ENCODE peak calls at places on chromosomes 4 and X, in five cellular contexts. H is HEK293T; M is fibroblast of pulmonary artery; T is activated CD4-positive, alpha-beta T cell treated with anti-CD3 and anti-CD28 coated beads, Interleukin-2, amount 10 ng/mL, durations not matched to agents 7 days and 5 days; S is neural crest cell. Y is an unnamed sample.

GRCh38 chr4:153159728-153160221 is 44.5 kb upstream of the TRIM2 start:
- DNase-seq in H (no peak), M (peak), T (no peak), S (no peak), Y (no peak)

GRCh38 chr4:16294455-16294854 is 68.2 kb upstream of the TAPT1 start:
- DNase-seq in H (no peak), M (no peak), T (no peak), S (no peak), Y (no peak)

GRCh38 chr4:74451214-74451661 is 6.3 kb downstream of the AREG start:
- DNase-seq in H (no peak), M (peak), T (no peak), S (no peak), Y (no peak)

GRCh38 chr4:26860922-26861433 is 337 bp downstream of the STIM2 start:
- DNase-seq in H (peak), M (peak), T (peak), S (peak), Y (no peak)

GRCh38 chr4:149056615-149057014 is 614.4 kb upstream of the NR3C2 start:
- DNase-seq in H (no peak), M (no peak), T (no peak), S (no peak), Y (peak)

GRCh38 chrX:110852180-110852579 is 56.6 kb upstream of the CHRDL1 start:
- DNase-seq in H (peak), M (peak), T (peak), S (peak), Y (no peak)

GRCh38 chrX:19772306-19772705 is 115.1 kb downstream of the SH3KBP1 start:
- DNase-seq in H (no peak), M (peak), T (no peak), S (no peak), Y (no peak)

GRCh38 chr4:165502919-165503907 is 124.4 kb downstream of the CPE start:
- DNase-seq in H (no peak), M (peak), T (no peak), S (no peak), Y (peak)

GRCh38 chrX:154411322-154411980 is at the start of gene TAFAZZIN:
- DNase-seq in H (peak), M (peak), T (peak), S (peak), Y (peak)

GRCh38 chrX:23887448-23887847 is 20.3 kb downstream of the APOO start:
- DNase-seq in H (no peak), M (no peak), T (no peak), S (no peak), Y (no peak)

GRCh38 chr4:88737304-88738015 is 39.8 kb upstream of the NAP1L5 start:
- DNase-seq in H (no peak), M (no peak), T (peak), S (no peak), Y (peak)

GRCh38 chr4:181194096-181194495 is 1049.1 kb upstream of the TENM3 start:
- DNase-seq in H (no peak), M (no peak), T (no peak), S (no peak), Y (no peak)

GRCh38 chr4:152050098-152050497 is 289.3 kb upstream of the GATB start:
- DNase-seq in H (no peak), M (no peak), T (no peak), S (no peak), Y (no peak)

GRCh38 chr4:138348055-138348454 is 105.9 kb upstream of the SLC7A11 start:
- DNase-seq in H (no peak), M (no peak), T (no peak), S (no peak), Y (no peak)

GRCh38 chrX:14027511-14028019 is 2.1 kb downstream of the GEMIN8 start:
- DNase-seq in H (no peak), M (peak), T (no peak), S (no peak), Y (no peak)

GRCh38 chr4:155143512-155143911 is 64.9 kb upstream of the NPY2R start:
- DNase-seq in H (no peak), M (no peak), T (no peak), S (no peak), Y (no peak)

GRCh38 chr4:135177323-135177722 is 975.7 kb upstream of the PABPC4L start:
- DNase-seq in H (no peak), M (no peak), T (no peak), S (no peak), Y (no peak)

GRCh38 chrX:77223046-77223445 is 224.1 kb upstream of the FGF16 start:
- DNase-seq in H (no peak), M (no peak), T (no peak), S (no peak), Y (no peak)

Y was measured in T47D.